ENCODE peak calls at places on chromosomes 13 and 19, in five cellular contexts. I, Q, C, H and A are unnamed samples.

GRCh38 chr19:10752237-10752912 is 34.5 kb downstream of the DNM2 start:
- DNase-seq in Q (no peak), I (no peak), H (no peak), C (no peak), A (no peak)

GRCh38 chr13:40145139-40145538 is 489.7 kb downstream of the COG6 start:
- DNase-seq in I (no peak), H (no peak), C (no peak), Q (no peak), A (no peak)

GRCh38 chr19:55642153-55643002 is 1.1 kb upstream of the ZNF581 start:
- DNase-seq in Q (peak; percentile 66), H (no peak), I (no peak), C (no peak), A (peak; percentile 31)

GRCh38 chr13:26011996-26012688 is 39.7 kb downstream of the SHISA2 start:
- DNase-seq in C (no peak), I (no peak), Q (no peak), H (peak; percentile 6), A (no peak)

GRCh38 chr19:19594371-19594770 is 24.1 kb downstream of the PBX4 start:
- DNase-seq in C (no peak), Q (peak; percentile 24), I (no peak), H (no peak), A (no peak)

GRCh38 chr19:15466851-15467733 is 2.7 kb upstream of the RASAL3 start:
- DNase-seq in I (no peak), H (peak; percentile 87), Q (no peak), C (no peak), A (peak; percentile 66)

GRCh38 chr19:33098023-33098652 is 17.2 kb downstream of the GPATCH1 start:
- DNase-seq in C (no peak), I (no peak), H (no peak), Q (peak; percentile 33), A (no peak)

GRCh38 chr13:84400711-84401110 is 518.4 kb upstream of the SLITRK1 start:
- DNase-seq in I (peak; percentile 76), C (no peak), Q (peak; percentile 81), H (peak; percentile 88), A (no peak)

GRCh38 chr19:35544110-35544802 is 1.2 kb upstream of the TMEM147 start:
- DNase-seq in I (no peak), H (no peak), Q (no peak), C (no peak), A (no peak)

GRCh38 chr19:48683349-48683748 is 10.5 kb upstream of the NTN5 start:
- DNase-seq in H (peak; percentile 57), C (no peak), I (no peak), Q (peak; percentile 63), A (peak; percentile 67)

GRCh38 chr19:16041571-16042386 is 34.5 kb upstream of the TPM4 start:
- DNase-seq in C (peak; percentile 66), I (no peak), H (peak; percentile 69), Q (peak; percentile 92), A (peak; percentile 69)

GRCh38 chr13:108176685-108177274 is 38.6 kb downstream of the LIG4 start:
- DNase-seq in H (peak; percentile 38), I (no peak), C (no peak), Q (peak; percentile 9), A (peak; percentile 22)

GRCh38 chr13:29498426-29499040 is 97.0 kb downstream of the SLC7A1 start:
- DNase-seq in H (no peak), Q (no peak), I (no peak), C (no peak), A (no peak)

GRCh38 chr19:41928754-41929535 is 696 bp upstream of the ERFL start:
- DNase-seq in I (no peak), H (no peak), C (no peak), Q (no peak), A (no peak)

GRCh38 chr19:30557212-30557611 is 185.0 kb downstream of the ZNF536 start:
- DNase-seq in C (no peak), Q (peak; percentile 39), H (no peak), I (no peak), A (no peak)

GRCh38 chr13:85186646-85187045 is 612.6 kb downstream of the SLITRK6 start:
- DNase-seq in I (no peak), H (no peak), Q (no peak), C (no peak), A (no peak)

DNA sequence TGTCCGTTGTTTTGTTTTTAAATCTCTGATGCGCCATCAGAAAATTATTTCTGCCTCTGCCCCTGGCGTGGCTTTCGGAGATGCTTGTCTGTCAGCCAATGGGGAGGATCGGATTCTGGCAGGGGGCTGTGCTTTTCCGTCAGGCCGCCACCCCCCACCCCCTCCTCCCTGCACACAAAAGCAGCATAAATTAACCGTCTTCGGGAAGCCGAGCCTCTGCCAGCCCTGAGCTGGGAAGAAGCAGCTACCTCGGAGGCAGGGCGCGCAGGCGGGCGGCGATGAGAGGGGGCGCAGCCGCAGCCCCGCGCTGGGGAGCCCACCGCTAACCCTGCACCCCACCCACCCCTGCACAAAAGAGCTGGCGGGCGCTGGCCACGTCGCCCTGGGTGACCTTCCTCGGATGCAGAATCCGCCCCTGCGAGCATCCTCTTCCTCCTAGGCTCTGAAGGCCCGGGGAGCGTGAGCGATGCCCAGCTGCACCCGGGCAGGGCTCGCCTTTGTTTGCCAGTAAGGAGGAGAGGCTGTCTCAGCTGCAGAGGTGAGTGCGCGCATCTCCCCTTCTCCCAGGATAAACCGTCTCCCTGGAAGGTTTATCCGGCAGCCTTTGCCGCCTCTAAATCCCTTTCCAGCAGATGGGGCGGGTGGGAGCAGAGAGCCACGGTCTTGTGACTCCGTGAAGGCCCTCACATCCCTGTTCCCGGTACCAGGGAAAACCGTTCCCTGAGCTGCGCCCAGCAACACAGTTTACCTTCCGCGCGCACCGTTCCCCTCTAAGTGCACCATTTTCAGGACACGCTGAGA is at the start of gene ATCAY:
- DNase-seq in I (no peak), H (no peak), C (no peak), Q (peak; percentile 26), A (no peak)
- H3K4me3 ChIP-seq in I (no peak within 1 kb of the TSS), H (no peak within 1 kb of the TSS), C (no peak within 1 kb of the TSS), Q (no peak within 1 kb of the TSS), A (no peak within 1 kb of the TSS)

DNA sequence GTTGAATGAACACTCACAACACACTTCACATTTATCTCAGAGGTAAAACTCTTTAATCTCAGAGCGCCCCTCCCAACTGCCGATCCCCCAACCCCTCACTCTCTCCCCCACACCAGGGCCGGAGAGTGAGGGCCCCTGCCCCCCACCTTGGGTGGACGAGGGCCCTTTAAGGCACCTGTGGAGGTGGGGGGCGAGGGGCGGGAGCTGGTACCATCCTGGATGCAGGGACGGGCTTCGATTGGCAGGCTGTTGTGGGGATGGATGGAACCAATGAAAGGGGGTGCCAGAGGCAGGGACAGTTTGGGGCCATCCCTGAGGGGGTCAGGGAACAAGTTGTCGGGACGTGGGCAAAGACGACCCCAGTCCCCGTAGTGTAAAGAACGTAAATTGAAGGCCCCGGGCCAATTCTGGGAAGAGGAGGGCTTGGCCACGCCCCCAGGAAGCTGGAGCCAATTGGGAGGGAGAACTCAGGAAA is 1.7 kb upstream of the PNKP start:
- DNase-seq in H (no peak), Q (no peak), I (no peak), C (no peak), A (no peak)
- H3K4me3 ChIP-seq in H (peak overlapping the region; percentile 48), Q (peak overlapping the region; percentile 25), I (peak overlapping the region; percentile 46), C (peak overlapping the region; percentile 42), A (peak overlapping the region; percentile 51)

DNA sequence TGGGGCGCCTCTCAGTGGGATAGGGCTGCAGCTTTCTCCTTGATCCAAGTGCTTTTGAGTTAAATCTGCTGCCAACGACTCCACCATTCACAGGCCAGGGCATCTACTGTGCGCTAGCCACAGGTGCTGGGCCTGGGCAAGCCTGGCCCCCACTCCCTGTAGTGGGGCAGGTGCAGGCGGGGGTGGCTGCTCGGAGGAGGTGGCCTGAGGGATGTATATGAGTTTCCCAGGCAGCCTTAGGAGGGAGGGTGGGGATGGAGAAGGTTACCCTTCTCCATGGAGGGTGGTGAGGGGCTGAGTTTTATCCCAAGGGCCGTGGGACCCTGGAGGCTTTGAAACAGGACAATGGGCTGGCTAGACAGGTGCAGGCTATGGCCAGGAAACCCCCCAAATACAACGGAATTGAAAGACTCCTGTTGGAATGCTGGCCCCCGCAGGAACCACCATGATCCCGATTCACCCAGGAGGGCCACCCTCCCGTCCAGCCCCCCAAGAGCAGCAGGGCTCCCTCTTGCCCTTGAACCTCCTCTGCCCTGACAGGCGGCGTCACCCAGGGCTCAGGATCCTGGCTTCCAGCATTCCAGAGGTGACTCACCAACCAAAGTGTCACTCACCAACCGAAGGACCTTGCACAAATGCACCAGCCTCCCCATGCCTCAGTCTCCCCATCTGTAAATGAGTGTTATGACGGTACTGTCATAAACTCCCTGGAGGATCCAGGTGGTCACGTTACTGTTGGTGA is 4.1 kb downstream of the PGLS start:
- DNase-seq in H (no peak), I (no peak), Q (no peak), C (no peak), A (no peak)
- H3K4me3 ChIP-seq in H (no peak overlapping the region), I (no peak overlapping the region), Q (no peak overlapping the region), C (no peak overlapping the region), A (no peak overlapping the region)

GRCh38 chr19:50330365-50331078 is 1.3 kb upstream of the KCNC3 start:
- DNase-seq in C (peak; percentile 26), Q (peak; percentile 41), H (peak; percentile 16), I (no peak), A (peak; percentile 4)

GRCh38 chr19:50333235-50333736 is 4.1 kb upstream of the KCNC3 start:
- DNase-seq in Q (peak; percentile 77), I (peak; percentile 53), H (peak; percentile 78), C (peak; percentile 45), A (peak; percentile 42)

GRCh38 chr19:50332014-50332263 is 2.8 kb upstream of the KCNC3 start:
- DNase-seq in H (no peak), C (no peak), Q (no peak), I (no peak), A (no peak)

GRCh38 chr19:50332264-50333038 is 3.3 kb upstream of the KCNC3 start:
- DNase-seq in Q (no peak), I (no peak), H (no peak), C (no peak), A (no peak)

DNA sequence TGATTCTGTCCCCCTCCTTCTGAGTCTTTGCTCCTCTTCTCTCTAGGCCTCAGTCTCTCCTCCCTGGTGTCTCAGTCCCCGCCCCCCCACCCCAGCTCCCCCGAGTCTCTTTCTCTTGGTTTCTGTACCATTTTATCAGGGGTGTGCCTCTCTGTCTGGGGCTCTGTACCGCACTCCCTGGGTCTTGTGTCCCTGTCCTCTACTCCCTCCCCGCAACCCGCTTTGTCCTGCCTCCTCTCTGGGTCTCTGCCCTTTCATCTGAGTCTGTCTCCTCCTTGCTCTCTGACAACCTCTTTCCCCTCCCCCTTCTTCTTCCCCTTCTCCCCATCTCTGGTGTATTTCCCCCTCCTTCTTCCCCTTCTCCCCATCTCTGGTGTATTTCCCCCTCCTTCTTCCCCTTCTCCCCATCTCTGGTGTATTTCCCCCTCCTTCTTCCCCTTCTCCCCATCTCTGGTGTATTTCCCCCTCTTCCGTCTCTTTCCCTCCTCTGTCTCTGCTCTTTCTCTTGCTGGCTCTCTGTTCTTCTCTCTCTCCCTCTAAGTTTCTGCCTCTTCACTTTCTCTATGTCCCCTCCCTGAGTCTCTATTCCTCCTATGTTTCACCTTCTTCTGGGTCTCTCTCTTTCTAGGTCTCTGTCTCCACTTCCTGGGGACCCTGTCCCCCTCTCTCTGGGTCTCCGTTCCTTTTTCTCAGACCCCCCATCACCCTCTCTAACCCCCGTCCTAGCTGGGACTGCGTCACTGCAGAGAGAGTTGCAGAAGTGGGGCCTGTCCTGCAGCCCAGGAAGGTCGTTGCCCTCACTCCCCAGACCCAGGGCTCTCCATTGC is 2.2 kb upstream of the KCNC3 start:
- DNase-seq in H (no peak), C (no peak), I (no peak), Q (no peak), A (no peak)
- H3K4me3 ChIP-seq in H (no peak overlapping the region), C (peak overlapping the region; percentile 19), I (no peak overlapping the region), Q (no peak overlapping the region), A (no peak overlapping the region)